ENCODE peak calls at places on chromosomes 16 and 17, in five cellular contexts. Z is C1 segment of cervical spinal cord, B is right cardiac atrium, T is NCI-H1105 treated with DMSO at 0.1 percent for 48 hours, F is AML-193. Y is an unnamed sample.

GRCh38 chr16:80982646-80983045 is 24.0 kb downstream of the CMC2 start:
- DNase-seq in Z (no peak), B (no peak), T (no peak), F (no peak), Y (no peak)

GRCh38 chr16:85929259-85929704 is 30.3 kb downstream of the IRF8 start:
- DNase-seq in Z (no peak), B (no peak), T (no peak), F (no peak), Y (no peak)

GRCh38 chr17:67460097-67460496 is 83.0 kb downstream of the PITPNC1 start:
- DNase-seq in Z (no peak), B (no peak), T (no peak), F (no peak), Y (no peak)

GRCh38 chr17:14297161-14297851 is 3.6 kb upstream of the HS3ST3B1 start:
- DNase-seq in Z (no peak), B (peak), T (peak), F (no peak), Y (peak)

GRCh38 chr17:50836826-50837225 is 1.4 kb downstream of the WFIKKN2 start:
- DNase-seq in Z (no peak), B (no peak), T (no peak), F (no peak), Y (peak)

GRCh38 chr17:3964203-3965122 is at the start of gene ATP2A3:
- DNase-seq in Z (no peak), B (peak), T (peak), F (no peak), Y (peak)

GRCh38 chr16:69307091-69307490 is 4.1 kb upstream of the VPS4A start:
- DNase-seq in Z (no peak), B (no peak), T (no peak), F (no peak), Y (no peak)

GRCh38 chr17:12591336-12591735 is 74.4 kb upstream of the MYOCD start:
- DNase-seq in Z (no peak), B (no peak), T (no peak), F (no peak), Y (no peak)